ENCODE peak calls at places on chromosomes 16 and 17, in four cellular contexts. R is stomach, F is amniotic epithelial cell, W is SK-N-MC. X is an unnamed sample.

GRCh38 chr16:9840761-9841665 is 341.2 kb downstream of the GRIN2A start:
- DNase-seq in F (no peak), W (no peak), R (no peak), X (peak; percentile 16)

GRCh38 chr16:391885-392335 is 5.1 kb upstream of the NME4 start:
- DNase-seq in F (peak; percentile 92), W (no peak), R (peak; percentile 60), X (peak; percentile 73)

GRCh38 chr17:74042241-74042640 is 161.2 kb upstream of the RPL38 start:
- DNase-seq in W (no peak), R (no peak), F (no peak), X (no peak)

GRCh38 chr16:82730901-82731300 is 104.1 kb downstream of the CDH13 start:
- DNase-seq in R (no peak), F (no peak), W (no peak), X (no peak)

GRCh38 chr16:11604783-11605563 is 18.3 kb upstream of the LITAF start:
- DNase-seq in W (no peak), F (no peak), R (no peak), X (no peak)

GRCh38 chr17:36674278-36674650 is 72.9 kb downstream of the MRM1 start:
- DNase-seq in R (no peak), F (no peak), W (no peak), X (no peak)

GRCh38 chr16:75810998-75811634 is 84.8 kb upstream of the CPHXL start:
- DNase-seq in W (no peak), R (no peak), F (no peak), X (no peak)

GRCh38 chr16:82935781-82936180 is 309.0 kb downstream of the CDH13 start:
- DNase-seq in W (no peak), F (no peak), R (no peak), X (no peak)

GRCh38 chr17:66833201-66833600 is 1.7 kb upstream of the CACNG5 start:
- DNase-seq in W (no peak), F (no peak), R (no peak), X (no peak)

GRCh38 chr17:63809970-63810369 is 17.3 kb upstream of the PSMC5 start:
- DNase-seq in R (no peak), F (no peak), W (no peak), X (no peak)

GRCh38 chr16:89275837-89276720 is 58.6 kb downstream of the ZNF778 start:
- DNase-seq in F (no peak), R (no peak), W (no peak), X (no peak)

GRCh38 chr16:11089504-11090124 is 145.2 kb downstream of the CLEC16A start:
- DNase-seq in R (peak; percentile 40), W (no peak), F (peak; percentile 36), X (no peak)

GRCh38 chr17:2749058-2749783 is at the start of gene CCDC92B:
- DNase-seq in W (no peak), F (no peak), R (no peak), X (no peak)

GRCh38 chr16:52546291-52546941 is 527 bp downstream of the TOX3 start:
- DNase-seq in R (no peak), F (no peak), W (no peak), X (no peak)

GRCh38 chr16:56424791-56425438 is 430 bp downstream of the AMFR start:
- DNase-seq in F (no peak), R (no peak), W (no peak), X (no peak)

GRCh38 chr16:976389-976931 is 5.1 kb upstream of the SOX8 start:
- DNase-seq in R (no peak), F (no peak), W (no peak), X (no peak)

GRCh38 chr17:79842656-79843474 is 3.6 kb upstream of the CBX4 start:
- DNase-seq in W (no peak), R (no peak), F (no peak), X (peak; percentile 67)